ENCODE peak calls at places on chromosome 18, in nine cellular contexts. S is nephron progenitor cell; Y is chondrocyte; X is foreskin fibroblast; T is neural crest cell; M is effector CD4-positive, alpha-beta T cell; Z is MV-4-11; B is EL; W is Caki2. V is an unnamed sample.

GRCh38 chr18:24986611-24987270 is 365.2 kb downstream of the ZNF521 start:
- DNase-seq in S (no peak), M (no peak), X (peak; percentile 42), B (no peak), W (no peak), T (no peak), Y (no peak), Z (no peak), V (no peak)

GRCh38 chr18:45014047-45014501 is 333.4 kb downstream of the SETBP1 start:
- DNase-seq in S (no peak), M (no peak), X (peak; percentile 94), Y (no peak), W (peak; percentile 22), T (no peak), Z (no peak), B (peak; percentile 88), V (no peak)

GRCh38 chr18:71116535-71116934 is 827.7 kb downstream of the SOCS6 start:
- DNase-seq in Y (no peak), W (no peak), M (no peak), S (no peak), Z (no peak), X (no peak), B (no peak), T (no peak), V (no peak)

GRCh38 chr18:44651453-44651852 is 29.2 kb upstream of the SETBP1 start:
- DNase-seq in X (peak; percentile 77), Y (no peak), M (no peak), S (no peak), B (peak; percentile 88), T (no peak), W (peak; percentile 41), Z (no peak), V (no peak)

GRCh38 chr18:5909130-5909529 is 13.8 kb upstream of the TMEM200C start:
- DNase-seq in Y (no peak), T (no peak), B (no peak), W (no peak), M (no peak), X (no peak), Z (no peak), S (no peak), V (no peak)

GRCh38 chr18:41732371-41732770 is 222.7 kb upstream of the PIK3C3 start:
- DNase-seq in X (no peak), B (no peak), T (no peak), M (no peak), Y (no peak), W (no peak), S (no peak), Z (no peak), V (no peak)

GRCh38 chr18:24103622-24104021 is 35.2 kb upstream of the CABYR start:
- DNase-seq in X (no peak), Y (no peak), Z (no peak), B (no peak), M (no peak), S (no peak), T (no peak), W (no peak), V (no peak)

GRCh38 chr18:32801236-32801635 is 28.4 kb upstream of the KLHL14 start:
- DNase-seq in Y (no peak), X (no peak), T (no peak), S (no peak), M (no peak), B (no peak), Z (no peak), W (peak; percentile 47), V (no peak)

GRCh38 chr18:5197032-5197434 is at the start of gene AKAIN1:
- DNase-seq in S (peak; percentile 86), T (peak; percentile 65), M (no peak), Z (no peak), Y (no peak), X (peak; percentile 26), B (no peak), W (peak; percentile 65), V (no peak)

GRCh38 chr18:23719634-23720201 is 30.5 kb downstream of the LAMA3 start:
- DNase-seq in W (peak; percentile 93), T (no peak), Z (peak; percentile 14), Y (no peak), X (peak; percentile 98), M (no peak), B (peak; percentile 99), S (no peak), V (no peak)

GRCh38 chr18:39596216-39596615 is 2030.6 kb upstream of the CELF4 start:
- DNase-seq in B (no peak), W (no peak), S (no peak), Y (no peak), Z (no peak), X (peak; percentile 11), T (no peak), M (no peak), V (no peak)

GRCh38 chr18:46939337-46939963 is 22.0 kb downstream of the KATNAL2 start:
- DNase-seq in T (no peak), S (no peak), W (peak; percentile 14), Z (peak; percentile 57), B (peak; percentile 85), Y (no peak), M (no peak), X (peak; percentile 86), V (no peak)

GRCh38 chr18:23077493-23078256 is 57.6 kb upstream of the CABLES1 start:
- DNase-seq in W (peak; percentile 16), X (no peak), T (no peak), Y (no peak), M (no peak), B (peak; percentile 26), Z (peak; percentile 65), S (no peak), V (no peak)

GRCh38 chr18:51123936-51124486 is 73.5 kb downstream of the MEX3C start:
- DNase-seq in X (no peak), T (no peak), Z (no peak), Y (no peak), W (no peak), S (no peak), M (no peak), B (no peak), V (no peak)

GRCh38 chr18:14971461-14972185 is 223.7 kb downstream of the ANKRD30B start:
- DNase-seq in Y (no peak), M (no peak), T (no peak), S (no peak), Z (no peak), W (peak; percentile 61), X (peak; percentile 40), B (no peak), V (no peak)

GRCh38 chr18:8615397-8616025 is 6.3 kb downstream of the RAB12 start:
- DNase-seq in W (peak; percentile 58), S (no peak), T (no peak), Y (no peak), B (peak; percentile 93), M (no peak), Z (peak; percentile 74), X (peak; percentile 96), V (no peak)